ENCODE peak calls at places on chromosomes 5 and 9, in nine cellular contexts. G, Q, O, P, F, A, J, E and Z are unnamed samples.

GRCh38 chr9:115604831-115605483 is 487.0 kb upstream of the TNC start:
- DNase-seq in G (no peak), Q (no peak), O (no peak), P (no peak), F (peak; percentile 84), A (peak; percentile 84), J (no peak), E (no peak), Z (no peak)

GRCh38 chr5:142421625-142422397 is 97.0 kb upstream of the SPRY4 start:
- DNase-seq in G (no peak), Q (no peak), O (no peak), P (no peak), F (no peak), A (no peak), J (no peak), E (no peak), Z (no peak)

GRCh38 chr9:119284118-119284517 is 85.1 kb downstream of the BRINP1 start:
- DNase-seq in G (no peak), Q (peak; percentile 25), O (peak; percentile 46), P (peak; percentile 45), F (no peak), A (no peak), J (no peak), E (no peak), Z (no peak)

GRCh38 chr9:85224729-85225128 is 517.0 kb downstream of the AGTPBP1 start:
- DNase-seq in G (no peak), Q (no peak), O (no peak), P (no peak), F (peak; percentile 52), A (no peak), J (no peak), E (no peak), Z (no peak)

GRCh38 chr5:137269297-137269696 is 229.8 kb downstream of the SPOCK1 start:
- DNase-seq in G (no peak), Q (peak; percentile 8), O (no peak), P (no peak), F (no peak), A (no peak), J (no peak), E (no peak), Z (no peak)

GRCh38 chr9:27125030-27125429 is 16.0 kb downstream of the TEK start:
- DNase-seq in G (no peak), Q (no peak), O (no peak), P (peak; percentile 17), F (peak; percentile 89), A (peak; percentile 41), J (no peak), E (no peak), Z (no peak)

GRCh38 chr5:137086289-137086838 is 412.8 kb downstream of the SPOCK1 start:
- DNase-seq in G (no peak), Q (no peak), O (no peak), P (no peak), F (no peak), A (no peak), J (no peak), E (no peak), Z (no peak)

GRCh38 chr9:14215614-14216013 is 98.3 kb downstream of the NFIB start:
- DNase-seq in G (no peak), Q (no peak), O (no peak), P (no peak), F (no peak), A (no peak), J (no peak), E (no peak), Z (no peak)

GRCh38 chr5:73370620-73371583 is 77.7 kb downstream of the FOXD1 start:
- DNase-seq in G (no peak), Q (no peak), O (peak; percentile 50), P (no peak), F (peak; percentile 99), A (peak; percentile 67), J (no peak), E (no peak), Z (no peak)

GRCh38 chr9:79583957-79584654 is 12.3 kb downstream of the TLE4 start:
- DNase-seq in G (no peak), Q (peak; percentile 16), O (peak; percentile 61), P (no peak), F (no peak), A (no peak), J (no peak), E (peak; percentile 73), Z (no peak)

GRCh38 chr5:2039180-2039531 is 156.4 kb upstream of the IRX4 start:
- DNase-seq in G (no peak), Q (peak; percentile 35), O (peak; percentile 23), P (no peak), F (no peak), A (no peak), J (no peak), E (no peak), Z (no peak)

GRCh38 chr9:72022846-72023245 is 37.6 kb downstream of the C9orf57 start:
- DNase-seq in G (no peak), Q (no peak), O (no peak), P (no peak), F (peak; percentile 92), A (no peak), J (no peak), E (no peak), Z (no peak)

GRCh38 chr5:142864293-142865260 is 94.4 kb downstream of the ARHGAP26 start:
- DNase-seq in G (no peak), Q (no peak), O (no peak), P (no peak), F (no peak), A (no peak), J (no peak), E (no peak), Z (no peak)